ENCODE peak calls at places on chromosomes 1 and 21, in five cellular contexts. D is activated T-cell treated with anti-CD3 and anti-CD28 coated beads, Interleukin-2, amount 50 U/mL, for 72 hours; C is T-cell; S is activated CD8-positive, alpha-beta memory T cell treated with anti-CD3 and anti-CD28 coated beads for 1 hour; T is stomach. X is an unnamed sample.

GRCh38 chr1:76006234-76006633 is 68.3 kb upstream of the ST6GALNAC3 start:
- DNase-seq in T (no peak), S (no peak), C (no peak), D (no peak), X (no peak)

GRCh38 chr1:112247971-112248370 is 148.0 kb upstream of the CTTNBP2NL start:
- DNase-seq in T (no peak), C (no peak), D (no peak), S (no peak), X (no peak)

GRCh38 chr1:225657462-225657989 is 4.6 kb upstream of the ENAH start:
- DNase-seq in S (no peak), T (no peak), D (no peak), C (no peak), X (no peak)

GRCh38 chr1:34744851-34745250 is 10.0 kb upstream of the GJB5 start:
- DNase-seq in T (no peak), S (no peak), C (no peak), D (no peak), X (no peak)

GRCh38 chr1:43204394-43204793 is 32.3 kb downstream of the CFAP57 start:
- DNase-seq in S (no peak), T (no peak), D (no peak), C (no peak), X (no peak)

GRCh38 chr21:34596561-34597271 is 18.2 kb downstream of the RCAN1 start:
- DNase-seq in C (no peak), S (no peak), D (no peak), T (no peak), X (no peak)

GRCh38 chr21:37945036-37945435 is 28.8 kb upstream of the KCNJ6 start:
- DNase-seq in S (no peak), D (no peak), C (no peak), T (no peak), X (no peak)

GRCh38 chr1:182699673-182700350 is 15.4 kb upstream of the RGS8 start:
- DNase-seq in S (no peak), D (no peak), T (no peak), C (no peak), X (no peak)

GRCh38 chr1:162213281-162213909 is 143.9 kb downstream of the NOS1AP start:
- DNase-seq in D (no peak), C (no peak), S (no peak), T (peak; percentile 92), X (no peak)

GRCh38 chr1:29438991-29439390 is 202.7 kb downstream of the PTPRU start:
- DNase-seq in C (no peak), D (no peak), T (no peak), S (no peak), X (no peak)

GRCh38 chr1:8902765-8903164 is 24.3 kb upstream of the ENO1 start:
- DNase-seq in C (no peak), D (no peak), S (no peak), T (no peak), X (no peak)

GRCh38 chr1:175742790-175743459 is 470 bp downstream of the TNR start:
- DNase-seq in C (no peak), S (no peak), T (no peak), D (no peak), X (no peak)

GRCh38 chr1:200496937-200497336 is 87.1 kb upstream of the ZNF281 start:
- DNase-seq in D (no peak), S (no peak), T (no peak), C (no peak), X (no peak)

GRCh38 chr1:70503358-70503757 is 92.3 kb downstream of the CTH start:
- DNase-seq in T (no peak), C (no peak), D (no peak), S (no peak), X (no peak)

GRCh38 chr1:222777463-222777862 is 37.4 kb upstream of the DISP1 start:
- DNase-seq in S (no peak), T (no peak), D (no peak), C (no peak), X (no peak)

X was measured in activated naive CD8-positive, alpha-beta T cell treated with anti-CD3 and anti-CD28 coated beads, Interleukin-2, amount 50 U/mL, for 24 hours.